ENCODE peak calls at places on chromosome 9, in five cellular contexts. N is transverse colon, Y is heart left ventricle, J is adrenal gland, F is IMR-90. I is an unnamed sample.

GRCh38 chr9:126000731-126001580 is 253.8 kb downstream of the PBX3 start:
- DNase-seq in N (no peak), Y (no peak), J (no peak), F (no peak), I (no peak)

GRCh38 chr9:34124103-34124502 is 2.4 kb downstream of the DCAF12 start:
- DNase-seq in N (no peak), Y (no peak), J (no peak), F (no peak), I (no peak)

GRCh38 chr9:35774907-35775635 is 16.3 kb upstream of the NPR2 start:
- DNase-seq in N (no peak), Y (peak; percentile 29), J (no peak), F (no peak), I (no peak)

GRCh38 chr9:132235894-132236661 is 74.2 kb downstream of the NTNG2 start:
- DNase-seq in N (peak; percentile 74), Y (peak; percentile 63), J (peak; percentile 81), F (peak; percentile 56), I (peak; percentile 90)

GRCh38 chr9:129610473-129611301 is 10.2 kb downstream of the C9orf50 start:
- DNase-seq in N (peak; percentile 82), Y (peak; percentile 84), J (peak; percentile 80), F (peak; percentile 58), I (peak; percentile 61)

GRCh38 chr9:97518909-97519307 is 17.4 kb downstream of the TMOD1 start:
- DNase-seq in N (peak; percentile 63), Y (no peak), J (peak; percentile 79), F (peak; percentile 92), I (no peak)

GRCh38 chr9:113559834-113560620 is 96.5 kb downstream of the RGS3 start:
- DNase-seq in N (no peak), Y (no peak), J (no peak), F (no peak), I (no peak)

GRCh38 chr9:107638922-107639321 is 149.4 kb upstream of the KLF4 start:
- DNase-seq in N (peak; percentile 88), Y (peak; percentile 80), J (peak; percentile 71), F (peak; percentile 77), I (peak; percentile 74)

GRCh38 chr9:82490019-82490499 is 501.5 kb downstream of the SPATA31D1 start:
- DNase-seq in N (no peak), Y (no peak), J (no peak), F (peak; percentile 74), I (no peak)

GRCh38 chr9:93575706-93576295 is 583 bp upstream of the PHF2 start:
- DNase-seq in N (peak; percentile 55), Y (peak; percentile 59), J (peak; percentile 49), F (peak; percentile 16), I (peak; percentile 74)

GRCh38 chr9:97811534-97812246 is 41.3 kb upstream of the FOXE1 start:
- DNase-seq in N (no peak), Y (no peak), J (no peak), F (peak; percentile 63), I (no peak)

GRCh38 chr9:113178087-113178486 is 27.3 kb downstream of the SLC31A2 start:
- DNase-seq in N (no peak), Y (no peak), J (no peak), F (peak; percentile 66), I (no peak)

GRCh38 chr9:16352791-16353401 is 517.6 kb downstream of the BNC2 start:
- DNase-seq in N (no peak), Y (no peak), J (peak; percentile 42), F (peak; percentile 67), I (no peak)

GRCh38 chr9:123832858-123833257 is 97.1 kb downstream of the DENND1A start:
- DNase-seq in N (no peak), Y (no peak), J (no peak), F (no peak), I (no peak)

GRCh38 chr9:69919461-69920061 is 98.9 kb downstream of the CFAP95 start:
- DNase-seq in N (no peak), Y (no peak), J (no peak), F (peak; percentile 74), I (no peak)

GRCh38 chr9:22049411-22049810 is 40.3 kb upstream of the CDKN2B start:
- DNase-seq in N (no peak), Y (no peak), J (no peak), F (peak; percentile 50), I (no peak)

GRCh38 chr9:126423022-126423708 is 96.5 kb downstream of the MVB12B start:
- DNase-seq in N (no peak), Y (no peak), J (no peak), F (no peak), I (no peak)

GRCh38 chr9:14608521-14608920 is 84.7 kb downstream of the ZDHHC21 start:
- DNase-seq in N (no peak), Y (no peak), J (no peak), F (no peak), I (no peak)

GRCh38 chr9:126432659-126433058 is 106.0 kb downstream of the MVB12B start:
- DNase-seq in N (no peak), Y (no peak), J (no peak), F (no peak), I (no peak)

GRCh38 chr9:135077497-135078200 is 9.8 kb upstream of the OLFM1 start:
- DNase-seq in N (peak; percentile 5), Y (peak; percentile 11), J (peak; percentile 15), F (no peak), I (peak; percentile 37)

GRCh38 chr9:12996971-12997370 is 222.2 kb downstream of the LURAP1L start:
- DNase-seq in N (no peak), Y (no peak), J (no peak), F (no peak), I (no peak)

GRCh38 chr9:116549061-116549664 is 137.9 kb upstream of the TRIM32 start:
- DNase-seq in N (peak; percentile 61), Y (peak; percentile 28), J (peak; percentile 82), F (peak; percentile 97), I (peak; percentile 54)

GRCh38 chr9:83583151-83584014 is 39.6 kb upstream of the IDNK start:
- DNase-seq in N (peak; percentile 27), Y (peak; percentile 53), J (peak; percentile 23), F (peak; percentile 59), I (no peak)

GRCh38 chr9:715310-715709 is 126.2 kb upstream of the DMRT1 start:
- DNase-seq in N (no peak), Y (no peak), J (no peak), F (no peak), I (no peak)

GRCh38 chr9:95005276-95006141 is 279.0 kb downstream of the AOPEP start:
- DNase-seq in N (no peak), Y (no peak), J (no peak), F (no peak), I (no peak)

GRCh38 chr9:105972805-105973204 is 278.5 kb downstream of the TMEM38B start:
- DNase-seq in N (no peak), Y (no peak), J (no peak), F (no peak), I (no peak)

DNA sequence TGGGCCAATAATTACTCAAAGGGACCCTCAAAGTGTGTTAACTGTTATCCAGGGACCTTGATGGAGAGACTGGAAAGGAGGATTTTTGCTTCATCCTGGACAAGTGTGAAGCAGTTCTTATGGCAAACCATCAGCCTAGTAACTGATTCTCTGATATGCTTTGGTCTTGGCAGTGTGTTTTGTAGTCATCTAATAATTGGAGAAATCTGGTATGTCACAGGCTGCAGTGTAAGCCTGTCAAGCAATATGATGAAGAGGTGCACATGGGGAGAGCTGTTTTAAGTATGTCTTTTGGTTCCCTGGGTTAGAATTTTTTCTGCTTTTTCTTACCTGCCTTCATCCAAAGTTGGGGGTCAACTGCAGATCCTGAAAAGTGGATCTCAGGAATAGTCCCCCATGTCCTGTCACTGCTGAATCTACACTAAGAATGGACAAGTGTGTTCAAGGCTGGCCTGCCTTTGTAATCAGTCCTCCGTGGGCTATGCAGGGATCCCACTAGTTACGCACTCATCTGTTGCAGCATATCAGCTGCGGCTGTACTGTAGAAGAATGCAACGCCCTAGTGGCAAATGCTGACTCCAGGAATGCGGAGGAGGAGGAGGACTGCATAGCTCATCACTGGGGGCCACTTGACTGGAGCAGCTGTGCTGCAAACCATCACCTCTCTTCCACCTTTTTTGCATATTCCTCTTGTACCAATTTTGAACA is 1.9 kb downstream of the SPTAN1 start:
- DNase-seq in N (peak; percentile 49), Y (peak; percentile 58), J (peak; percentile 26), F (peak; percentile 93), I (peak; percentile 57)
- TF ChIP-seq POLR2A in N (peak; percentile 35), Y (no peak), J (no peak), F (peak; percentile 71), I (no peak)

GRCh38 chr9:91117959-91118651 is 243.6 kb downstream of the AUH start:
- DNase-seq in N (peak; percentile 86), Y (peak; percentile 87), J (peak; percentile 88), F (peak; percentile 82), I (peak; percentile 86)
- H3K4me3 ChIP-seq in N (no peak overlapping the region), Y (peak overlapping the region; percentile 36), J (no peak overlapping the region), F (no peak overlapping the region), I (no peak overlapping the region)

GRCh38 chr9:127734247-127734746 is 797 bp downstream of the TOR2A start:
- DNase-seq in N (no peak), Y (no peak), J (no peak), F (no peak), I (no peak)

GRCh38 chr9:127732444-127732843 is 2.6 kb downstream of the TOR2A start:
- DNase-seq in N (no peak), Y (no peak), J (no peak), F (no peak), I (no peak)

GRCh38 chr9:127733609-127734008 is 1.5 kb downstream of the TOR2A start:
- DNase-seq in N (no peak), Y (no peak), J (no peak), F (no peak), I (no peak)

GRCh38 chr9:127735530-127736176 is 559 bp upstream of the TOR2A start:
- DNase-seq in N (no peak), Y (no peak), J (no peak), F (no peak), I (no peak)

DNA sequence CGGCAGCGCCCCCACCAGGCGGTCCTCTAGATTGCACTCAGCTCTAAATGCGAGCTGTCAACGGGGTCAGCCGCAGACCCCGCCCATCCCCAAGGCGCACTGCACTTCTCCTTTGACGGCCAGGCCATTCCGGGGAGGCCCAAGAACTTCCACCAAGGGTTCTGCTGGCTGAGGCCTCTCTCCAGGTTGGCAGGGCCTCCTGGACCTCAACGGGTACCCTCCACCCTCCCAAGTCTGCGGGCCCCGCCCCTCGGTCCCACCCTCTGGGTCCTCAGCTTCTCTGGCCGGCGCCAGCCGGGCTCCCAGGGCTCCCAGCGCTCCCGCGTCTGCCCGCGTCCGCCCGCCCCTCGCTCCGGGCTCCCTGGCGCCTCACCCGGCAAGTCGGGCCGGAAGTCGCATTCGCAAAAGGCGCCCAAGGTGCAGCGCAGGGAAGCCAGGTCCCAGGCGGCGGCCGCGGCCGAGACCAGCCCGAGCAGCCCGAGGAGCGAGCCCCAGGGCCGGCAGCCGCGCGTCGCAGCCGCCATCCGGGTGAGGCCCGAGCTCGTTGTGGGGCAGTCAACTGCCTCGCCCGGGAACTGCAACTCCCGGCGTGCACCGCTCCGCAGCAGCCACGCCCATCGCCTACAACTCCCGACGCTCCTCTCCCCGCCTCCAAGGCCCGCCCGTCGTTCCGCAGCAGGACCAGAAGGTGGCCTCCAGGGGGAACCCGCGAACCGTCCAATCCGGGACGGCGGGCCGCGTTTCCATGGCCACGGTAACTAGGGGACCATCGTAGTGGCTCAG is at the start of gene TOR2A:
- DNase-seq in N (peak; percentile 99), Y (peak; percentile 98), J (peak; percentile 97), F (peak; percentile 95), I (peak; percentile 98)
- TF ChIP-seq POLR2A in N (peak; percentile 89), Y (peak; percentile 94), J (peak; percentile 88), F (peak; percentile 73), I (peak; percentile 87)

DNA sequence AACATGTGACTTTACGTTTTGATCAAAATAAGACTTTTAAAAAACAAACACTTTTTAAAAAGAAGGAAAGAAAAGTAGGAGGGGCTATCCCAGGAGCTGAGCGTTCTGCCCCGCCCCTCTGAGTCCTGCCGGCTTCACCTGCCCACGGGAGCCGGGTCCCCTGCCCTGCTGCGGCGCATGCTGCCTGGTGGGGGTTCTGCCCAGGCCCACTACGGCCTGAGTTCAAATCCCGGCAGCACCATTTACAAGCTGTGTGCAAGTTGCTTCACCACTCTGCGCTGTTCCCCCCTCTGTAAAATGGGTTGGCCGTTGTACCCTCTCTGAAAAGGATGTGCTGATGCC is 31.1 kb downstream of the GSN start:
- DNase-seq in N (no peak), Y (no peak), J (no peak), F (no peak), I (no peak)
- H3K4me3 ChIP-seq in N (peak overlapping the region; percentile 16), Y (peak overlapping the region; percentile 58), J (no peak overlapping the region), F (no peak overlapping the region), I (peak overlapping the region; percentile 48)

I was measured in Peyer's patch.